ENCODE peak calls at places on chromosomes 12 and 14, in seven cellular contexts. N, P, S, M, B, H and U are unnamed samples.

GRCh38 chr12:51873251-51873994 is 14.5 kb upstream of the ANKRD33 start:
- DNase-seq in S (no peak), N (no peak), H (no peak), M (no peak), P (no peak), B (no peak), U (no peak)

GRCh38 chr12:100364334-100364733 is 7.5 kb downstream of the SLC17A8 start:
- DNase-seq in B (no peak), H (no peak), M (no peak), N (no peak), P (no peak), S (no peak), U (no peak)

GRCh38 chr12:110756611-110757010 is 13.9 kb upstream of the PPP1CC start:
- DNase-seq in M (no peak), P (peak; percentile 39), B (no peak), H (no peak), S (no peak), N (no peak), U (no peak)

GRCh38 chr14:103832046-103832445 is 15.3 kb downstream of the PPP1R13B start:
- DNase-seq in H (no peak), S (no peak), M (no peak), B (no peak), P (no peak), N (no peak), U (no peak)

GRCh38 chr14:104397956-104398355 is 181.6 kb upstream of the C14orf180 start:
- DNase-seq in S (no peak), N (peak; percentile 12), H (no peak), M (no peak), B (no peak), P (no peak), U (no peak)

GRCh38 chr14:103073367-103073875 is 10.6 kb upstream of the LBHD2 start:
- DNase-seq in N (peak; percentile 86), S (no peak), B (no peak), H (no peak), P (no peak), M (no peak), U (no peak)

GRCh38 chr12:124923906-124924734 is 9.7 kb upstream of the UBC start:
- DNase-seq in M (no peak), N (peak; percentile 89), P (peak; percentile 93), B (peak; percentile 61), S (no peak), H (no peak), U (no peak)

GRCh38 chr12:114476159-114476558 is 70.2 kb upstream of the TBX5 start:
- DNase-seq in M (no peak), N (peak; percentile 49), S (no peak), P (peak; percentile 73), H (no peak), B (peak; percentile 68), U (no peak)

GRCh38 chr14:68969278-68969677 is 9.8 kb downstream of the ACTN1 start:
- DNase-seq in H (no peak), P (no peak), N (no peak), M (no peak), S (no peak), B (peak; percentile 42), U (no peak)

GRCh38 chr12:56839489-56840442 is 76.6 kb downstream of the HSD17B6 start:
- DNase-seq in M (peak; percentile 35), B (peak; percentile 65), N (peak; percentile 65), S (peak; percentile 39), P (peak; percentile 55), H (peak; percentile 50), U (no peak)

GRCh38 chr12:110180591-110181005 is 56.4 kb downstream of the IFT81 start:
- DNase-seq in M (no peak), H (no peak), P (peak; percentile 58), S (no peak), B (peak; percentile 48), N (no peak), U (peak; percentile 16)

GRCh38 chr14:77314043-77314442 is 6.6 kb downstream of the POMT2 start:
- DNase-seq in M (no peak), H (no peak), S (no peak), B (peak; percentile 79), N (peak; percentile 84), P (peak; percentile 95), U (peak; percentile 45)

GRCh38 chr14:99931308-99931707 is 133.9 kb upstream of the EVL start:
- DNase-seq in B (no peak), P (no peak), H (no peak), S (no peak), M (no peak), N (no peak), U (no peak)

GRCh38 chr12:66049538-66050282 is 80.8 kb downstream of the LLPH start:
- DNase-seq in H (no peak), B (no peak), P (no peak), S (no peak), N (no peak), M (no peak), U (no peak)

GRCh38 chr14:64942531-64943111 is at the start of gene GPX2:
- DNase-seq in N (peak; percentile 94), B (no peak), S (no peak), P (no peak), H (no peak), M (no peak), U (no peak)

GRCh38 chr14:76947078-76947837 is 81.2 kb downstream of the IRF2BPL start:
- DNase-seq in P (peak; percentile 86), M (peak; percentile 83), B (peak; percentile 93), N (peak; percentile 95), H (peak; percentile 94), S (peak; percentile 80), U (peak; percentile 92)

GRCh38 chr12:116210131-116210530 is 67.4 kb downstream of the MED13L start:
- DNase-seq in H (no peak), N (no peak), P (peak; percentile 20), B (no peak), S (no peak), M (no peak), U (no peak)

GRCh38 chr12:131101703-131102492 is 148.2 kb downstream of the ADGRD1 start:
- DNase-seq in H (no peak), P (no peak), S (peak; percentile 43), B (no peak), N (no peak), M (no peak), U (no peak)

GRCh38 chr12:127528576-127528975 is 738.4 kb upstream of the TMEM132C start:
- DNase-seq in S (no peak), P (no peak), M (no peak), H (no peak), N (no peak), B (no peak), U (no peak)

GRCh38 chr12:34302131-34302885 is 280.0 kb downstream of the ALG10 start:
- DNase-seq in P (no peak), S (no peak), M (no peak), B (no peak), H (peak; percentile 17), N (no peak), U (no peak)